ENCODE peak calls at places on chromosomes 4 and X, in six cellular contexts. W is left lung, I is cardiac fibroblast, Q is foreskin fibroblast, Z is heart right ventricle, C is mammary epithelial cell. Y is an unnamed sample.

GRCh38 chr4:96004341-96004740 is 164.4 kb downstream of the PDHA2 start:
- DNase-seq in I (no peak), W (no peak), C (no peak), Q (no peak), Z (no peak), Y (no peak)

GRCh38 chrX:74118503-74118902 is 185.5 kb upstream of the ZCCHC13 start:
- DNase-seq in Q (peak; percentile 4), I (no peak), C (peak; percentile 11), Z (no peak), W (no peak), Y (no peak)

GRCh38 chr4:185019451-185020292 is 1.4 kb downstream of the HELT start:
- DNase-seq in I (no peak), C (peak; percentile 27), Z (no peak), Q (peak; percentile 21), W (no peak), Y (no peak)

GRCh38 chrX:49249616-49250015 is 14.3 kb downstream of the CCDC22 start:
- DNase-seq in C (no peak), Q (no peak), W (no peak), I (no peak), Z (no peak), Y (no peak)

GRCh38 chr4:88981571-88981970 is 75.4 kb downstream of the FAM13A start:
- DNase-seq in W (no peak), C (no peak), I (no peak), Q (no peak), Z (no peak), Y (no peak)

GRCh38 chr4:169603312-169603711 is 9.1 kb downstream of the NEK1 start:
- DNase-seq in C (no peak), W (no peak), Q (no peak), Z (no peak), I (no peak), Y (no peak)

GRCh38 chrX:150870487-150871340 is 27.8 kb downstream of the CD99L2 start:
- DNase-seq in I (peak; percentile 40), Q (peak; percentile 50), C (no peak), Z (peak; percentile 3), W (no peak), Y (no peak)

GRCh38 chr4:76515975-76516853 is 81.2 kb downstream of the SHROOM3 start:
- DNase-seq in I (peak; percentile 31), W (no peak), C (no peak), Z (no peak), Q (peak; percentile 12), Y (no peak)

GRCh38 chr4:10808591-10808990 is 124.0 kb upstream of the CLNK start:
- DNase-seq in W (no peak), C (no peak), I (peak; percentile 61), Q (peak; percentile 62), Z (peak; percentile 72), Y (no peak)

GRCh38 chr4:16767861-16768260 is 130.6 kb downstream of the LDB2 start:
- DNase-seq in W (no peak), Q (no peak), Z (no peak), I (no peak), C (no peak), Y (no peak)

GRCh38 chr4:16765549-16765948 is 132.9 kb downstream of the LDB2 start:
- DNase-seq in Z (no peak), W (no peak), Q (no peak), C (no peak), I (no peak), Y (no peak)

GRCh38 chr4:16761031-16761430 is 137.4 kb downstream of the LDB2 start:
- DNase-seq in Z (no peak), I (no peak), Q (no peak), C (no peak), W (no peak), Y (no peak)

GRCh38 chr4:16767251-16767650 is 131.2 kb downstream of the LDB2 start:
- DNase-seq in I (no peak), W (no peak), Q (no peak), Z (no peak), C (no peak), Y (no peak)

GRCh38 chr4:16764622-16765021 is 133.8 kb downstream of the LDB2 start:
- DNase-seq in Z (no peak), Q (peak; percentile 22), W (no peak), C (no peak), I (peak; percentile 36), Y (no peak)
- TF ChIP-seq CTCF in Z (no peak), Q (peak; percentile 18), W (peak; percentile 25), C (no peak), I (peak; percentile 50), Y (no peak)

GRCh38 chrX:75623535-75623934 is 100.7 kb upstream of the ZDHHC15 start:
- DNase-seq in I (peak; percentile 0), Q (no peak), C (no peak), W (no peak), Z (no peak), Y (no peak)
- TF ChIP-seq CTCF in I (no peak), Q (no peak), C (peak; percentile 9), W (no peak), Z (no peak), Y (no peak)

DNA sequence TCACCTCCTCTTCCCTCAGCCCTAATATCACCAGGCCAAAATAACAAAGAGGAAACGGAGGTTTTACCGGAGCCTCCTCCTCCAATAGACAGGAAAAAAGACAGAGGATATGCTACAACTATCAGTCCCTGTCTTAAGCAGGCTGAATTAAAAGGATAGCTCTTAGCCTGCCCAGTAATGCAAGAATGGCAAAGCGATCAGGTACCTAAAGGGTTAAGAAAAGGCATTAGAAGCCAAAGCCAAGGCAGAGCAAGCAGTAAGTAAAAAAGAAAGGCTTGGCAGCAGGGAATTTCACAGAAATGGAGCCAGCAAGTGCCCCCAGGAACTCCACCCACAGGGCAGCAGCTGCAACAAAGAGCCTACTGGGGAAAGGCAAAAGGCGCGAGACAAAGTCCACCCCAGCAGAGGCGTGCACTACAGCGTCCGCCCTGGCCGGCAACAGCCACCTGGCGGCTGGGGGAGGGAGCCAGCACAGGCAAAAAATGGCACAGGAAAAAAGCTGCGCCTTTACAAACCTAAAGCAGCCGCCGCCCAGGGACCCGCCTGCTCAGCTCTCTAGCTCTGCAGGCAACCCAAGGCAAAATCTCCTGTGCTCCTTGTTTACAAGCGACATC is 220.6 kb upstream of the ZC4H2 start:
- DNase-seq in C (no peak), Q (no peak), W (no peak), I (no peak), Z (no peak), Y (no peak)
- TF ChIP-seq CTCF in C (no peak), Q (no peak), W (no peak), I (no peak), Z (no peak), Y (no peak)

GRCh38 chrX:24839331-24839730 is 145.6 kb downstream of the POLA1 start:
- DNase-seq in C (no peak), Q (no peak), I (no peak), Z (no peak), W (no peak), Y (no peak)
- TF ChIP-seq CTCF in C (no peak), Q (no peak), I (no peak), Z (no peak), W (no peak), Y (no peak)

GRCh38 chrX:132592880-132593279 is 104.0 kb upstream of the MBNL3 start:
- DNase-seq in C (no peak), Q (peak; percentile 44), I (no peak), W (no peak), Z (no peak), Y (no peak)
- TF ChIP-seq CTCF in C (peak; percentile 7), Q (peak; percentile 40), I (peak; percentile 19), W (peak; percentile 22), Z (peak; percentile 9), Y (no peak)

DNA sequence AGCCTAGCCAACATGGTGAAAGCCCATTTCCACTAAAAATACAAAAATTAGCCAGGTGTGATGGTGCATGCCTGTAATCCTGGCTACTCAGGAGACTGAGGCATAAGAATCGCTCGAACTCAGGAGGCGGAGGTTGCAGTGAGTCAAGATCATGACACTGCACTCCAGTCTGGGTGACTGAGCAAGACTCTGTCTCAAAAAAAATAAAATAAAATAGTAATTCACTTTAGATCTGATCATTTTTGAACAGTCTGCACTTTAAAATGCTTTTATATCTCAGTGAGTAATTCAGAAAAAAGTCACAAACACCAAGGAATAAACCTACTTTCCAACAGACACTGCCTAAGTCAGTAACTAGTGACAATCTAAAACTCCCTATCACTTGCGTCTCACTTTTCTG is 25.6 kb upstream of the CORIN start:
- DNase-seq in C (no peak), I (peak; percentile 63), W (no peak), Z (no peak), Q (no peak), Y (no peak)
- TF ChIP-seq CTCF in C (no peak), I (no peak), W (no peak), Z (no peak), Q (no peak), Y (no peak)

GRCh38 chr4:158500054-158500453 is 21.6 kb upstream of the RXFP1 start:
- DNase-seq in Z (no peak), C (no peak), W (no peak), Q (no peak), I (no peak), Y (no peak)

GRCh38 chr4:158490629-158491028 is 31.1 kb upstream of the RXFP1 start:
- DNase-seq in I (no peak), C (no peak), Q (no peak), W (no peak), Z (no peak), Y (no peak)

DNA sequence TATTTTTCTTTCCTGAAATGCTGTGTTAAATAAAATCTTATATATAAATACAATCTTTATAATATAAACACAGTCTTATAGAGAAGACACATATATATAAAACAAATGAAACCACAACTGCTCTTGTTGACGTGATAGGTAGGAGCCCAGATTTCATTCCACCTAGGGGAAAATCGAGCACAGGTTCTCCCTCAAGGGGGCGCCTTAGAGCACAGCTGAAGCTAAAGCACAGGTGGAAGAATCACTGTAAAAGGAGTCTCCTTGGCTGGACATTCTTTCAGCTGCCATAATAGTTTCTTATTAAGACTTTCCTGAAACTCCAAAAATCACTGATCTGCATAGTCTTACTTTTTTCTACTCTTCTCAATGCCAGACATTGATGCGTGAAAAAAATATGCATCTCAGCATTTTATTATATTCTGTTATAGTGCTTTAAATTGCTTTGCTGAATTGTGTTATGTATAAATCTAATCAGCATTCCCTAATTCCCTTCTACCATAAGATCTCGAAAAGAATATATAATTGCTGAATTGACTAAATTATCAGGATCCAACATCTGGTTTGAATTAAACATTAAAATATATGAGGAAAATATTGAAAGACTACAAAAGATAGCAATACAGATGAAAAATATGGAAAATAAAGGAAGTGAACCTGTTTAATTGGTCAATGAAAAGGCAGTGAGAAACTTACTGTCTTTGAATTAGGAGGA is 25.5 kb upstream of the RXFP1 start:
- DNase-seq in C (no peak), Q (no peak), Z (peak; percentile 18), I (peak; percentile 40), W (peak; percentile 33), Y (no peak)
- TF ChIP-seq CTCF in C (peak; percentile 53), Q (peak; percentile 35), Z (no peak), I (peak; percentile 60), W (peak; percentile 64), Y (peak; percentile 92)

DNA sequence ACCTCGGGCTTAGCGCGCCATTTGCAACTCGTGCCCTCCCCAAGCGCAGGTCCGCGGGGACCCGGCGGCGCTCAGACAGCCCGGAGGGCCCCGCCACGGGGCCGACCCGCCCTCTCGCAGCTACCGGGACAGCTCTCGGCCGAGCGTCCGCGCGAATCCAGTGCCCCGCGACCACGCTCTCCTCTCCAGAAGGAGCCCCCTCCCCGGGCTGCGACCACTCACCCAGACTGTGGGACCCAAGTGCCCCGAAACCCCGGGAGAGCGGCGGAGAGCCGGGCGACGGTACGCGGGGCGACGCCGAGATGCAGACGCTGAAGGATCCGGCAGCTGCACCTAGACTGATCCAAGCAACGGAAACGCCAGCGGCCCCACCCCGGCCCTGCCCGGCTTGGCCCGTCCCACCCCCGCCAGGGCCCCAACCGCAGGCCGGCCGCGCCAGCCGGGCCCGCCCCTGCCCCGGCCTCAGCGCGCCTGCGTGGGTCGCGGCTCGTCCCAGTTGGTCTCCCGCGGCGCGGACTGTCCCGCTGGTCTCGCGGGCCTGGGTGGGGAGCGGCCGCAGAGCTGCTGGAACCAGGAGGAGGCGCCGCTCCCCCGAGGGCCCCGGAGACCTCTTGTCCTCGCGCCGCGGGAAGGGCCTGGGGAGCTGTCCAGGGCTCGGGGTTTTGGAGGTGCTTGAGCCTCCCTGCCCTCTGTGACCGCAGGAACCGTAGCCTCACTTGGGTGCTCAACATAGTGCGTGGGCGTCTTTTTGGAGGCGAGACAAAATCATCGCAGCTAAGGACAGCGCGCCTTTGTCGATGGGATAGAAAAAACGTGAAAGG is at the start of gene ANXA5:
- DNase-seq in C (peak; percentile 86), I (peak; percentile 86), W (peak; percentile 91), Z (peak; percentile 89), Q (peak; percentile 98), Y (peak; percentile 91)
- TF ChIP-seq CTCF in C (peak; percentile 5), I (peak; percentile 37), W (no peak), Z (peak; percentile 18), Q (peak; percentile 53), Y (peak; percentile 33)